ENCODE peak calls at places on chromosome 14, in seven cellular contexts. J, C, G, P, A, Z and E are unnamed samples.
A peak's percentile ranks its signal among the peaks of the same experiment; 100 is the strongest.

GRCh38 chr14:100394886-100395672 is 71.9 kb downstream of the SLC25A47 start:
- DNase-seq in J (no peak), C (no peak), G (no peak), P (no peak), A (no peak), Z (no peak), E (no peak)

GRCh38 chr14:41718477-41719166 is 111.9 kb downstream of the LRFN5 start:
- DNase-seq in J (no peak), C (no peak), G (no peak), P (no peak), A (no peak), Z (no peak), E (no peak)

GRCh38 chr14:50173891-50174290 is 57.5 kb downstream of the SOS2 start:
- DNase-seq in J (no peak), C (peak; percentile 24), G (no peak), P (no peak), A (no peak), Z (no peak), E (no peak)

GRCh38 chr14:106222736-106223135 is 696.4 kb downstream of the TMEM121 start:
- DNase-seq in J (no peak), C (no peak), G (no peak), P (no peak), A (no peak), Z (no peak), E (no peak)

GRCh38 chr14:31880935-31881334 is 196.2 kb upstream of the ARHGAP5 start:
- DNase-seq in J (peak; percentile 14), C (peak; percentile 87), G (no peak), P (no peak), A (no peak), Z (no peak), E (no peak)

GRCh38 chr14:55846852-55847471 is 267.0 kb downstream of the KTN1 start:
- DNase-seq in J (no peak), C (no peak), G (no peak), P (no peak), A (no peak), Z (no peak), E (no peak)

GRCh38 chr14:94142836-94143235 is 13.4 kb upstream of the IFI27L2 start:
- DNase-seq in J (no peak), C (no peak), G (no peak), P (no peak), A (no peak), Z (no peak), E (no peak)

GRCh38 chr14:90656986-90657385 is 159.2 kb downstream of the TTC7B start:
- DNase-seq in J (no peak), C (no peak), G (no peak), P (no peak), A (no peak), Z (no peak), E (no peak)

DNA sequence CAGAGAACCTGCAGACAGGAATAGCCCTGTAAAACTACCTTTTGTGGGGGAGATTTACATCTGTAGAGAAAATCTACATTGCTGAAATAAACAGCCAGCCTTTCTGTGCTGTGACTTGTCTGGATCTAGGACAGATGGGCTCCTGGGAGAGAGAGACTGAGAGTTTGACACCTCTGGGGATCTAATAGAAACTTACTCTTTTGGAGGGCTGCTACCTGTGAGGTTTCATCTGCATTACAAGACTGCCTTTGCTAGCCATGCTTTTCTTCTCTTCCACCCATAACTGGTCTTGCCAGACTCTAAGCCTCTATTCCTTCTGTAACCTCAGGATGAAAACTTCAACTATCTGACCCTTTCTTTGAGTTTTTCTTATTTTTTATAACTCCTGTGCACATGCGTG is 452.6 kb downstream of the ZFP36L1 start:
- DNase-seq in J (no peak), C (no peak), G (no peak), P (no peak), A (no peak), Z (no peak), E (no peak)
- H3K4me1 ChIP-seq in J (peaks cover 29% of the 10 kb centered on the region), C (no peaks in the 10 kb centered on the region), G (peaks cover 16% of the 10 kb centered on the region), P (no peaks in the 10 kb centered on the region), A (no peaks in the 10 kb centered on the region), Z (no peaks in the 10 kb centered on the region), E (peaks cover 6% of the 10 kb centered on the region)

DNA sequence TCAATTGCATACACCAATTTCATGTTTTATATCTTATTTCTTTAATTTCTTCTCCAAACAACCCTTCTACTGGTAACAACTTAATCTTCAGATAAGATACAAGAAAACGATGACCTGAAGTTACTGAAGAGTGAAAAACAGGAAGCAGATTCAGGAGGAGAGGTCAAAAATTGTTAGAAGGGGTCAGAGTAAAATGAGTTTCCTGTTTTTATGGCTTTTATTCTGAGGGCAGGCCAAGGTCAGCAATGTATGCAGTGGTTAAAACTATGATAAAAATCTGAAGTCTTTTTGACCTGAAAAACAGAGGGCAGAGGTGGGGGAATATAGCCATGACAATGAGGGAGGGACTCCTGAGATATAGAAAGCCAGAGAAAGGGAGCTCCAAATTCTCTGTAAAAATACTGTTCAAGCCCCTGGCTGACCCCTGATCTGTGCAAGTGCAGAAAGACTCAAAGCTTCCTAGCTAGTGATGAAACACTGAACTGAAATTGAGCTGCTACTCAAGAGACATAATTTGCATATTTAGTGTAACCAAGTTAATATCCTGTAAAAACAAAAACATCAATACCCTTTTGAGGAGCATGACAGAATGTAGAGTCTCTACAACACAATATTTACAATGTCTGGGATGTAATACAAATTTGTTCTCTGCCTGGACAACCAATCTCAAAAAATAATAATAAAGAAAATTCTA is 514.3 kb upstream of the SEL1L start:
- DNase-seq in J (no peak), C (no peak), G (no peak), P (no peak), A (no peak), Z (no peak), E (no peak)
- H3K36me3 ChIP-seq in J (no peaks in the 10 kb centered on the region), C (no peaks in the 10 kb centered on the region), G (no peaks in the 10 kb centered on the region), P (no peaks in the 10 kb centered on the region), A (no peaks in the 10 kb centered on the region), Z (no peaks in the 10 kb centered on the region), E (no peaks in the 10 kb centered on the region)

GRCh38 chr14:29930283-29930682 is 2.6 kb upstream of the PRKD1 start:
- DNase-seq in J (no peak), C (no peak), G (no peak), P (no peak), A (no peak), Z (no peak), E (no peak)
- H3K27me3 ChIP-seq in J (no peaks in the 10 kb centered on the region), C (no peaks in the 10 kb centered on the region), G (no peaks in the 10 kb centered on the region), P (peaks cover 28% of the 10 kb centered on the region), A (no peaks in the 10 kb centered on the region), Z (no peaks in the 10 kb centered on the region), E (peaks cover 8% of the 10 kb centered on the region)

GRCh38 chr14:61477845-61478438 is 156.6 kb downstream of the PRKCH start:
- DNase-seq in J (no peak), C (peak; percentile 37), G (no peak), P (no peak), A (peak; percentile 93), Z (peak; percentile 37), E (no peak)
- H3K4me1 ChIP-seq in J (peaks cover 40% of the 10 kb centered on the region), C (peaks cover 49% of the 10 kb centered on the region), G (peaks cover 86% of the 10 kb centered on the region), P (peaks cover 64% of the 10 kb centered on the region), A (no peaks in the 10 kb centered on the region), Z (peaks cover 8% of the 10 kb centered on the region), E (no peaks in the 10 kb centered on the region)